ENCODE peak calls at places on chromosomes 7 and 10, in nine cellular contexts. One of them, this sample, is unnamed.

GRCh38 chr7:100247152-100247757 is 27.5 kb downstream of the PVRIG start:
- DNase-seq in SJSA1: peak; percentile 85
- DNase-seq in brain microvascular endothelial cell: peak; percentile 70
- DNase-seq in psoas muscle: peak; percentile 60
- DNase-seq in substantia nigra: no peak
- DNase-seq in body of pancreas: no peak
- DNase-seq in Panc1: peak; percentile 32
- DNase-seq in GM23248: peak; percentile 29
- DNase-seq in H9: peak; percentile 91
- DNase-seq in this sample: peak; percentile 95

GRCh38 chr7:26317211-26317610 is 25.5 kb downstream of the SNX10 start:
- DNase-seq in SJSA1: no peak
- DNase-seq in brain microvascular endothelial cell: no peak
- DNase-seq in psoas muscle: no peak
- DNase-seq in substantia nigra: no peak
- DNase-seq in body of pancreas: no peak
- DNase-seq in Panc1: no peak
- DNase-seq in GM23248: no peak
- DNase-seq in H9: no peak
- DNase-seq in this sample: no peak

GRCh38 chr7:37234928-37235327 is 213.7 kb downstream of the ELMO1 start:
- DNase-seq in SJSA1: no peak
- DNase-seq in brain microvascular endothelial cell: no peak
- DNase-seq in psoas muscle: no peak
- DNase-seq in substantia nigra: no peak
- DNase-seq in body of pancreas: no peak
- DNase-seq in Panc1: no peak
- DNase-seq in GM23248: peak; percentile 34
- DNase-seq in H9: no peak
- DNase-seq in this sample: peak; percentile 13

GRCh38 chr10:97016728-97017473 is 168.9 kb downstream of the SLIT1 start:
- DNase-seq in SJSA1: no peak
- DNase-seq in brain microvascular endothelial cell: no peak
- DNase-seq in psoas muscle: no peak
- DNase-seq in substantia nigra: no peak
- DNase-seq in body of pancreas: no peak
- DNase-seq in Panc1: no peak
- DNase-seq in GM23248: no peak
- DNase-seq in H9: peak; percentile 20
- DNase-seq in this sample: no peak

GRCh38 chr7:41256186-41256945 is 446.5 kb downstream of the INHBA start:
- DNase-seq in SJSA1: peak; percentile 41
- DNase-seq in brain microvascular endothelial cell: no peak
- DNase-seq in psoas muscle: no peak
- DNase-seq in substantia nigra: no peak
- DNase-seq in body of pancreas: no peak
- DNase-seq in Panc1: no peak
- DNase-seq in GM23248: peak; percentile 66
- DNase-seq in H9: no peak
- DNase-seq in this sample: no peak

GRCh38 chr7:76225379-76225778 is 23.7 kb downstream of the SRRM3 start:
- DNase-seq in SJSA1: no peak
- DNase-seq in brain microvascular endothelial cell: no peak
- DNase-seq in psoas muscle: peak; percentile 23
- DNase-seq in substantia nigra: no peak
- DNase-seq in body of pancreas: no peak
- DNase-seq in Panc1: no peak
- DNase-seq in GM23248: peak; percentile 43
- DNase-seq in H9: peak; percentile 82
- DNase-seq in this sample: peak; percentile 56

GRCh38 chr7:87152897-87153641 is 816 bp downstream of the DMTF1 start:
- DNase-seq in SJSA1: peak; percentile 59
- DNase-seq in brain microvascular endothelial cell: no peak
- DNase-seq in psoas muscle: peak; percentile 22
- DNase-seq in substantia nigra: no peak
- DNase-seq in body of pancreas: peak; percentile 39
- DNase-seq in Panc1: no peak
- DNase-seq in GM23248: peak; percentile 67
- DNase-seq in H9: no peak
- DNase-seq in this sample: peak; percentile 22

GRCh38 chr10:51170518-51171245 is 96.4 kb downstream of the PRKG1 start:
- DNase-seq in SJSA1: no peak
- DNase-seq in brain microvascular endothelial cell: no peak
- DNase-seq in psoas muscle: no peak
- DNase-seq in substantia nigra: no peak
- DNase-seq in body of pancreas: no peak
- DNase-seq in Panc1: no peak
- DNase-seq in GM23248: peak; percentile 40
- DNase-seq in H9: no peak
- DNase-seq in this sample: peak; percentile 57

GRCh38 chr7:79761876-79762429 is 308.5 kb upstream of the MAGI2 start:
- DNase-seq in SJSA1: no peak
- DNase-seq in brain microvascular endothelial cell: no peak
- DNase-seq in psoas muscle: no peak
- DNase-seq in substantia nigra: no peak
- DNase-seq in body of pancreas: no peak
- DNase-seq in Panc1: no peak
- DNase-seq in GM23248: no peak
- DNase-seq in H9: no peak
- DNase-seq in this sample: no peak

GRCh38 chr7:4136501-4137110 is 545.5 kb upstream of the FOXK1 start:
- DNase-seq in SJSA1: no peak
- DNase-seq in brain microvascular endothelial cell: no peak
- DNase-seq in psoas muscle: no peak
- DNase-seq in substantia nigra: no peak
- DNase-seq in body of pancreas: no peak
- DNase-seq in Panc1: no peak
- DNase-seq in GM23248: no peak
- DNase-seq in H9: no peak
- DNase-seq in this sample: no peak

GRCh38 chr10:65341323-65341922 is 1584.4 kb upstream of the LRRTM3 start:
- DNase-seq in SJSA1: no peak
- DNase-seq in brain microvascular endothelial cell: peak; percentile 83
- DNase-seq in psoas muscle: no peak
- DNase-seq in substantia nigra: no peak
- DNase-seq in body of pancreas: peak; percentile 23
- DNase-seq in Panc1: no peak
- DNase-seq in GM23248: no peak
- DNase-seq in H9: no peak
- DNase-seq in this sample: no peak

GRCh38 chr7:157122800-157123495 is 15.8 kb upstream of the UBE3C start:
- DNase-seq in SJSA1: no peak
- DNase-seq in brain microvascular endothelial cell: no peak
- DNase-seq in psoas muscle: no peak
- DNase-seq in substantia nigra: no peak
- DNase-seq in body of pancreas: no peak
- DNase-seq in Panc1: no peak
- DNase-seq in GM23248: no peak
- DNase-seq in H9: no peak
- DNase-seq in this sample: no peak

GRCh38 chr7:200704-201103 is 8.3 kb downstream of the FAM20C start:
- DNase-seq in SJSA1: no peak
- DNase-seq in brain microvascular endothelial cell: no peak
- DNase-seq in psoas muscle: no peak
- DNase-seq in substantia nigra: no peak
- DNase-seq in body of pancreas: no peak
- DNase-seq in Panc1: no peak
- DNase-seq in GM23248: no peak
- DNase-seq in H9: no peak
- DNase-seq in this sample: no peak

GRCh38 chr7:155002411-155003214 is at the start of gene PAXIP1:
- DNase-seq in SJSA1: peak; percentile 86
- DNase-seq in brain microvascular endothelial cell: no peak
- DNase-seq in psoas muscle: peak; percentile 65
- DNase-seq in substantia nigra: no peak
- DNase-seq in body of pancreas: peak; percentile 50
- DNase-seq in Panc1: no peak
- DNase-seq in GM23248: peak; percentile 64
- DNase-seq in H9: peak; percentile 54
- DNase-seq in this sample: peak; percentile 55

GRCh38 chr7:155878250-155878649 is 66.0 kb upstream of the SHH start:
- DNase-seq in SJSA1: no peak
- DNase-seq in brain microvascular endothelial cell: no peak
- DNase-seq in psoas muscle: no peak
- DNase-seq in substantia nigra: no peak
- DNase-seq in body of pancreas: no peak
- DNase-seq in Panc1: no peak
- DNase-seq in GM23248: no peak
- DNase-seq in H9: peak; percentile 10
- DNase-seq in this sample: no peak

GRCh38 chr10:58661336-58661735 is 148.7 kb downstream of the BICC1 start:
- DNase-seq in SJSA1: peak; percentile 55
- DNase-seq in brain microvascular endothelial cell: no peak
- DNase-seq in psoas muscle: no peak
- DNase-seq in substantia nigra: no peak
- DNase-seq in body of pancreas: no peak
- DNase-seq in Panc1: no peak
- DNase-seq in GM23248: peak; percentile 84
- DNase-seq in H9: no peak
- DNase-seq in this sample: peak; percentile 46

GRCh38 chr7:75572396-75572795 is 80.3 kb downstream of the SPDYE5 start:
- DNase-seq in SJSA1: no peak
- DNase-seq in brain microvascular endothelial cell: no peak
- DNase-seq in psoas muscle: no peak
- DNase-seq in substantia nigra: no peak
- DNase-seq in body of pancreas: no peak
- DNase-seq in Panc1: no peak
- DNase-seq in GM23248: no peak
- DNase-seq in H9: no peak
- DNase-seq in this sample: no peak

GRCh38 chr10:102379383-102379782 is 16.1 kb upstream of the NFKB2 start:
- DNase-seq in SJSA1: no peak
- DNase-seq in brain microvascular endothelial cell: no peak
- DNase-seq in psoas muscle: no peak
- DNase-seq in substantia nigra: no peak
- DNase-seq in body of pancreas: no peak
- DNase-seq in Panc1: no peak
- DNase-seq in GM23248: no peak
- DNase-seq in H9: no peak
- DNase-seq in this sample: no peak
- H3K27ac ChIP-seq in SJSA1: no peak overlapping the region
- H3K27ac ChIP-seq in brain microvascular endothelial cell: no peak overlapping the region
- H3K27ac ChIP-seq in psoas muscle: no peak overlapping the region
- H3K27ac ChIP-seq in substantia nigra: no peak overlapping the region
- H3K27ac ChIP-seq in body of pancreas: no peak overlapping the region
- H3K27ac ChIP-seq in Panc1: no peak overlapping the region
- H3K27ac ChIP-seq in GM23248: no peak overlapping the region
- H3K27ac ChIP-seq in H9: no peak overlapping the region
- H3K27ac ChIP-seq in this sample: no peak overlapping the region

GRCh38 chr10:44355630-44356029 is 29.3 kb downstream of the CXCL12 start:
- DNase-seq in SJSA1: no peak
- DNase-seq in brain microvascular endothelial cell: no peak
- DNase-seq in psoas muscle: no peak
- DNase-seq in substantia nigra: no peak
- DNase-seq in body of pancreas: no peak
- DNase-seq in Panc1: no peak
- DNase-seq in GM23248: no peak
- DNase-seq in H9: no peak
- DNase-seq in this sample: no peak
- H3K27ac ChIP-seq in SJSA1: no peak overlapping the region
- H3K27ac ChIP-seq in brain microvascular endothelial cell: no peak overlapping the region
- H3K27ac ChIP-seq in psoas muscle: no peak overlapping the region
- H3K27ac ChIP-seq in substantia nigra: no peak overlapping the region
- H3K27ac ChIP-seq in body of pancreas: peak overlapping the region; percentile 31
- H3K27ac ChIP-seq in Panc1: no peak overlapping the region
- H3K27ac ChIP-seq in GM23248: no peak overlapping the region
- H3K27ac ChIP-seq in H9: no peak overlapping the region
- H3K27ac ChIP-seq in this sample: no peak overlapping the region

GRCh38 chr10:86756511-86757109 is at the start of gene BMPR1A:
- DNase-seq in SJSA1: no peak
- DNase-seq in brain microvascular endothelial cell: peak; percentile 65
- DNase-seq in psoas muscle: no peak
- DNase-seq in substantia nigra: no peak
- DNase-seq in body of pancreas: peak; percentile 92
- DNase-seq in Panc1: no peak
- DNase-seq in GM23248: no peak
- DNase-seq in H9: peak; percentile 91
- DNase-seq in this sample: no peak

GRCh38 chr10:86753638-86754434 is 2.6 kb upstream of the BMPR1A start:
- DNase-seq in SJSA1: no peak
- DNase-seq in brain microvascular endothelial cell: no peak
- DNase-seq in psoas muscle: no peak
- DNase-seq in substantia nigra: no peak
- DNase-seq in body of pancreas: peak; percentile 18
- DNase-seq in Panc1: no peak
- DNase-seq in GM23248: no peak
- DNase-seq in H9: no peak
- DNase-seq in this sample: peak; percentile 33

GRCh38 chr10:86755740-86756510 is 494 bp upstream of the BMPR1A start:
- DNase-seq in SJSA1: peak; percentile 97
- DNase-seq in brain microvascular endothelial cell: peak; percentile 69
- DNase-seq in psoas muscle: peak; percentile 93
- DNase-seq in substantia nigra: peak; percentile 56
- DNase-seq in body of pancreas: peak; percentile 91
- DNase-seq in Panc1: no peak
- DNase-seq in GM23248: peak; percentile 97
- DNase-seq in H9: peak; percentile 64
- DNase-seq in this sample: peak; percentile 93

GRCh38 chr10:86757110-86757790 is 831 bp downstream of the BMPR1A start:
- DNase-seq in SJSA1: peak; percentile 72
- DNase-seq in brain microvascular endothelial cell: peak; percentile 26
- DNase-seq in psoas muscle: no peak
- DNase-seq in substantia nigra: no peak
- DNase-seq in body of pancreas: peak; percentile 44
- DNase-seq in Panc1: no peak
- DNase-seq in GM23248: peak; percentile 82
- DNase-seq in H9: no peak
- DNase-seq in this sample: peak; percentile 41

DNA sequence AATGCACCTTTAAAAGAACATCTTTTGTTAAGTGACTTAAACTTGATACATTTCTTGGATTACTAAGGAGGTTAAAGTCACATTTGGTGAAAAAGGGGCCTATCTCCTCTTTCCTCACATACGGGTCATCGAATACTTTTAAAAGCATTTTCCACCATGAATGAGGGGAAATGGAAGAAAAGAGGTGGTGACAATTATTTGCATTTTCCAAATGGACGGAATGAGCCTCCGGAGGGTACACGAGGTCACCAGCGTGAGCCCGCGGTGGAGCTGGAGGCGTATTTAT is 1.0 kb upstream of the BMPR1A start:
- DNase-seq in SJSA1: no peak
- DNase-seq in brain microvascular endothelial cell: no peak
- DNase-seq in psoas muscle: no peak
- DNase-seq in substantia nigra: no peak
- DNase-seq in body of pancreas: no peak
- DNase-seq in Panc1: no peak
- DNase-seq in GM23248: no peak
- DNase-seq in H9: no peak
- DNase-seq in this sample: no peak
- H3K27ac ChIP-seq in SJSA1: peak overlapping the region; percentile 97
- H3K27ac ChIP-seq in brain microvascular endothelial cell: peak overlapping the region; percentile 92
- H3K27ac ChIP-seq in psoas muscle: peak overlapping the region; percentile 100
- H3K27ac ChIP-seq in substantia nigra: peak overlapping the region; percentile 74
- H3K27ac ChIP-seq in body of pancreas: peak overlapping the region; percentile 100
- H3K27ac ChIP-seq in Panc1: peak overlapping the region; percentile 94
- H3K27ac ChIP-seq in GM23248: peak overlapping the region; percentile 99
- H3K27ac ChIP-seq in H9: peak overlapping the region; percentile 38
- H3K27ac ChIP-seq in this sample: peak overlapping the region; percentile 91

DNA sequence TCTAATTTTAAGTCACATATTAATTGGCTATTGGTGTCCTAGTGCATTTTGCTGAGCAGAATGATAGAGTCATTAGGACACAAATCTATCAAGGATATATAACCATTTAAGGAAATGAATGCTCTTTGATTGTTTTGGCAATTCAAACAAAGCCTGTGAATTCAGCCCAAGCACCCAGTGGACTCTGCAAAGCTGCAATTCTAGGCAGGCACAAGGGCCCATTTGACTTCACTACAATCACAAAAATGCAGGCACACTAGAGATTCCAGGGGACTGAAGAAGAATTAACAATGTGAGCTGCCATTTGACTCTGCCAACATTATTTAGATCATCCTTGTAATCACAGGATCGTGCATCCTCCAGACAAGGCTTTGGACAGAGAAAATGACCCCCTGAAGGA is 544.2 kb upstream of the PHF14 start:
- DNase-seq in SJSA1: no peak
- DNase-seq in brain microvascular endothelial cell: no peak
- DNase-seq in psoas muscle: no peak
- DNase-seq in substantia nigra: no peak
- DNase-seq in body of pancreas: no peak
- DNase-seq in Panc1: no peak
- DNase-seq in GM23248: no peak
- DNase-seq in H9: no peak
- DNase-seq in this sample: no peak
- H3K27ac ChIP-seq in SJSA1: no peak overlapping the region
- H3K27ac ChIP-seq in brain microvascular endothelial cell: no peak overlapping the region
- H3K27ac ChIP-seq in psoas muscle: no peak overlapping the region
- H3K27ac ChIP-seq in substantia nigra: peak overlapping the region; percentile 39
- H3K27ac ChIP-seq in body of pancreas: no peak overlapping the region
- H3K27ac ChIP-seq in Panc1: no peak overlapping the region
- H3K27ac ChIP-seq in GM23248: no peak overlapping the region
- H3K27ac ChIP-seq in H9: no peak overlapping the region
- H3K27ac ChIP-seq in this sample: no peak overlapping the region

This sample was measured in RWPE1.